ENCODE peak calls at places on chromosomes 4 and X, in ten cellular contexts. R is astrocyte; T is BJ; A is adrenal gland; S is CD8-positive, alpha-beta T cell; C is colonic mucosa; G is tibial artery; M is epithelial cell of proximal tubule; U is H1; D is IMR-90. H is an unnamed sample.

GRCh38 chrX:110866421-110866820 is 70.8 kb upstream of the CHRDL1 start:
- DNase-seq in R (no peak), T (no peak), A (no peak), S (no peak), C (no peak), G (no peak), M (no peak), U (no peak), D (no peak), H (no peak)

GRCh38 chr4:5050520-5050955 is 742 bp upstream of the STK32B start:
- DNase-seq in R (peak; percentile 59), T (no peak), A (peak; percentile 79), S (no peak), C (peak; percentile 56), G (peak; percentile 77), M (no peak), U (peak; percentile 53), D (peak; percentile 83), H (peak; percentile 78)

GRCh38 chr4:176277162-176277904 is 8.3 kb upstream of the ASB5 start:
- DNase-seq in R (peak; percentile 36), T (no peak), A (peak; percentile 78), S (no peak), C (peak; percentile 34), G (peak; percentile 77), M (no peak), U (peak; percentile 17), D (peak; percentile 71), H (peak; percentile 73)

GRCh38 chr4:165440415-165440882 is 61.6 kb downstream of the CPE start:
- DNase-seq in R (peak; percentile 90), T (no peak), A (no peak), S (no peak), C (no peak), G (no peak), M (peak; percentile 49), U (no peak), D (peak; percentile 63), H (peak; percentile 78)

GRCh38 chrX:122421434-122422121 is 762.5 kb upstream of the GRIA3 start:
- DNase-seq in R (no peak), T (no peak), A (no peak), S (no peak), C (no peak), G (no peak), M (no peak), U (no peak), D (no peak), H (no peak)

GRCh38 chrX:103441878-103442535 is 65.7 kb downstream of the BEX3 start:
- DNase-seq in R (no peak), T (no peak), A (no peak), S (no peak), C (no peak), G (no peak), M (no peak), U (no peak), D (no peak), H (no peak)

GRCh38 chrX:74065831-74066390 is 238.1 kb upstream of the ZCCHC13 start:
- DNase-seq in R (no peak), T (no peak), A (no peak), S (no peak), C (no peak), G (no peak), M (no peak), U (no peak), D (no peak), H (no peak)

GRCh38 chr4:74933562-74934015 is 673 bp downstream of the PARM1 start:
- DNase-seq in R (no peak), T (no peak), A (peak; percentile 63), S (no peak), C (peak; percentile 50), G (peak; percentile 71), M (no peak), U (no peak), D (no peak), H (peak; percentile 1)

GRCh38 chr4:165738571-165738970 is 134.5 kb upstream of the TLL1 start:
- DNase-seq in R (peak; percentile 17), T (no peak), A (no peak), S (no peak), C (no peak), G (no peak), M (no peak), U (no peak), D (no peak), H (no peak)

GRCh38 chr4:89889289-89889688 is 5.4 kb upstream of the MMRN1 start:
- DNase-seq in R (no peak), T (no peak), A (no peak), S (no peak), C (no peak), G (peak; percentile 63), M (no peak), U (no peak), D (no peak), H (peak; percentile 1)

GRCh38 chrX:118564498-118564897 is 68.9 kb downstream of the DOCK11 start:
- DNase-seq in R (no peak), T (no peak), A (no peak), S (no peak), C (no peak), G (no peak), M (no peak), U (no peak), D (no peak), H (no peak)

GRCh38 chrX:17680732-17681413 is 56.4 kb upstream of the SCML1 start:
- DNase-seq in R (peak; percentile 4), T (peak; percentile 38), A (no peak), S (no peak), C (no peak), G (no peak), M (no peak), U (no peak), D (no peak), H (no peak)

GRCh38 chr4:126991965-126992364 is 640.8 kb upstream of the INTU start:
- DNase-seq in R (peak; percentile 32), T (peak; percentile 35), A (no peak), S (no peak), C (no peak), G (no peak), M (no peak), U (no peak), D (peak; percentile 47), H (peak; percentile 6)

GRCh38 chr4:186137193-186137792 is 32.8 kb downstream of the FAM149A start:
- DNase-seq in R (peak; percentile 4), T (no peak), A (no peak), S (no peak), C (no peak), G (no peak), M (no peak), U (no peak), D (peak; percentile 27), H (peak; percentile 56)

GRCh38 chr4:159006202-159006601 is 96.7 kb upstream of the RAPGEF2 start:
- DNase-seq in R (peak; percentile 63), T (no peak), A (no peak), S (no peak), C (peak; percentile 52), G (no peak), M (no peak), U (no peak), D (peak; percentile 48), H (no peak)

GRCh38 chr4:118206627-118207026 is 146.2 kb downstream of the PRSS12 start:
- DNase-seq in R (peak; percentile 12), T (no peak), A (no peak), S (no peak), C (no peak), G (no peak), M (no peak), U (no peak), D (peak; percentile 76), H (peak; percentile 2)

GRCh38 chr4:174423257-174423944 is 98.9 kb downstream of the HPGD start:
- DNase-seq in R (peak; percentile 85), T (no peak), A (peak; percentile 73), S (no peak), C (peak; percentile 25), G (no peak), M (peak; percentile 71), U (no peak), D (peak; percentile 5), H (peak; percentile 79)

GRCh38 chrX:53072418-53073114 is 9.6 kb upstream of the TSPYL2 start:
- DNase-seq in R (no peak), T (no peak), A (no peak), S (no peak), C (no peak), G (no peak), M (no peak), U (no peak), D (no peak), H (no peak)
- H3K4me3 ChIP-seq in R (no peak overlapping the region), T (no peak overlapping the region), A (no peak overlapping the region), S (peak overlapping the region; percentile 15), C (no peak overlapping the region), G (peak overlapping the region; percentile 40), M (peak overlapping the region; percentile 53), U (no peak overlapping the region), D (no peak overlapping the region), H (no peak overlapping the region)

DNA sequence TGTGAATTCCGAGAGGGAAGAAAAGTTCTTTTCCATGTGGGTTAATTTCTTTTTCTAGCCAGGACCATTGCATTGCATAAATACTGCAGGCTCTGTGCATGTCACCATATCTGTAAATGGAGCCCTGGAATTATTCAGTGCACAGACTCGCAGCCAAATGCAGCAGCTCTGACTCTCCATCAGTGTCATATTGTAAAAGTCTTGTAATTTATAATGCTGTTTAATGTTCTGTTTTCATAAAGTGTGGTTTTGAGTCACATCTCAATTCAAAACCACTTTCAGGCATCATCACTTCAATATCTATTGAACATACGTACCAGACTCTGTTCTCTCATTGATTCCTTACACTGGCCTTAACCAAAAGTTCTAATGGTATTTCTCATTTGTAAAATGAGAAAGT is 193.9 kb upstream of the RPL34 start:
- DNase-seq in R (peak; percentile 79), T (no peak), A (no peak), S (no peak), C (no peak), G (no peak), M (no peak), U (no peak), D (peak; percentile 34), H (no peak)
- TF ChIP-seq CTCF in R (no peak), T (no peak), A (no peak), S (no peak), C (no peak), G (no peak), M (no peak), U (no peak), D (no peak), H (no peak)

GRCh38 chr4:133149364-133149695 is 236 bp downstream of the PCDH10 start:
- DNase-seq in R (no peak), T (no peak), A (no peak), S (no peak), C (no peak), G (no peak), M (no peak), U (no peak), D (no peak), H (no peak)
- H3K4me3 ChIP-seq in R (peak overlapping the region; percentile 90), T (peak overlapping the region; percentile 58), A (no peak overlapping the region), S (no peak overlapping the region), C (peak overlapping the region; percentile 13), G (peak overlapping the region; percentile 63), M (peak overlapping the region; percentile 44), U (peak overlapping the region; percentile 21), D (peak overlapping the region; percentile 42), H (peak overlapping the region; percentile 70)

GRCh38 chrX:129318375-129318774 is 204.9 kb downstream of the SMARCA1 start:
- DNase-seq in R (no peak), T (no peak), A (peak; percentile 52), S (no peak), C (peak; percentile 23), G (no peak), M (no peak), U (no peak), D (peak; percentile 35), H (peak; percentile 34)
- TF ChIP-seq CTCF in R (peak; percentile 39), T (peak; percentile 28), A (peak; percentile 13), S (no peak), C (no peak), G (no peak), M (peak; percentile 45), U (peak; percentile 26), D (peak; percentile 47), H (peak; percentile 33)

H was measured in fibroblast of pulmonary artery.